ENCODE peak calls at places on chromosome 10, in ten cellular contexts. O is sigmoid colon; E is endodermal cell; D is naive thymus-derived CD8-positive, alpha-beta T cell; F is NCI-H187 treated with DMSO at 0.1 percent for 48 hours; S is H9; M is epithelial cell of prostate; P is nephron progenitor cell; C is astrocyte of the spinal cord; Y is omental fat pad. I is an unnamed sample.

GRCh38 chr10:89644691-89644966 is 413 bp downstream of the PANK1 start:
- DNase-seq in C (no peak), M (no peak), Y (no peak), F (no peak), D (no peak), S (no peak), O (no peak), E (no peak), P (no peak), I (no peak)

GRCh38 chr10:5364916-5365434 is at the start of gene UCN3:
- DNase-seq in D (no peak), S (no peak), P (no peak), M (no peak), Y (no peak), E (no peak), C (no peak), O (no peak), F (no peak), I (no peak)

GRCh38 chr10:32386623-32387022 is 39.7 kb upstream of the EPC1 start:
- DNase-seq in S (no peak), O (no peak), Y (no peak), M (no peak), D (no peak), F (no peak), C (no peak), E (no peak), P (no peak), I (no peak)

GRCh38 chr10:131773321-131773988 is 127.4 kb upstream of the PPP2R2D start:
- DNase-seq in O (peak), C (no peak), M (no peak), Y (no peak), P (no peak), D (no peak), S (peak), F (no peak), E (peak), I (no peak)

GRCh38 chr10:53140516-53140915 is 367.9 kb upstream of the MBL2 start:
- DNase-seq in C (peak), D (no peak), Y (no peak), O (no peak), F (no peak), S (no peak), E (no peak), P (no peak), M (peak), I (no peak)

GRCh38 chr10:3945026-3945425 is 160.0 kb upstream of the KLF6 start:
- DNase-seq in E (no peak), C (no peak), Y (no peak), M (no peak), O (no peak), S (no peak), F (no peak), P (no peak), D (no peak), I (no peak)

GRCh38 chr10:79451046-79451699 is 5.7 kb upstream of the ZCCHC24 start:
- DNase-seq in S (no peak), P (no peak), E (no peak), O (no peak), M (no peak), F (no peak), Y (no peak), D (no peak), C (no peak), I (no peak)

GRCh38 chr10:80501381-80501912 is 36.3 kb upstream of the SH2D4B start:
- DNase-seq in O (no peak), M (no peak), P (no peak), E (no peak), S (no peak), C (no peak), Y (no peak), F (no peak), D (no peak), I (no peak)

GRCh38 chr10:12018438-12019342 is 23.9 kb downstream of the UPF2 start:
- DNase-seq in D (no peak), O (no peak), P (no peak), Y (no peak), E (no peak), S (no peak), M (no peak), C (no peak), F (no peak), I (no peak)

GRCh38 chr10:65083222-65083621 is 1562.0 kb downstream of the REEP3 start:
- DNase-seq in M (no peak), C (no peak), O (no peak), Y (no peak), D (no peak), F (no peak), P (no peak), E (no peak), S (no peak), I (no peak)

GRCh38 chr10:71729023-71729649 is 9.6 kb upstream of the C10orf105 start:
- DNase-seq in C (no peak), F (no peak), E (no peak), P (peak), M (peak), Y (no peak), O (no peak), D (no peak), S (no peak), I (no peak)

GRCh38 chr10:77513783-77514331 is 123.8 kb downstream of the KCNMA1 start:
- DNase-seq in S (peak), F (peak), M (no peak), E (peak), Y (peak), D (no peak), P (peak), C (peak), O (peak), I (no peak)

GRCh38 chr10:69358148-69358795 is 58.4 kb downstream of the TACR2 start:
- DNase-seq in S (no peak), M (no peak), P (no peak), Y (no peak), D (no peak), C (no peak), E (no peak), F (no peak), O (no peak), I (no peak)

GRCh38 chr10:70433581-70434280 is 7.8 kb downstream of the NODAL start:
- DNase-seq in E (no peak), D (no peak), Y (no peak), F (no peak), P (no peak), S (no peak), M (no peak), C (no peak), O (peak), I (no peak)

GRCh38 chr10:23172429-23172828 is 19.7 kb upstream of the PTF1A start:
- DNase-seq in E (no peak), D (no peak), C (no peak), O (no peak), P (no peak), M (no peak), F (no peak), Y (no peak), S (no peak), I (no peak)

GRCh38 chr10:21655687-21656086 is 121.7 kb downstream of the MLLT10 start:
- DNase-seq in O (no peak), P (no peak), S (no peak), C (no peak), E (no peak), D (no peak), M (no peak), F (no peak), Y (no peak), I (no peak)

GRCh38 chr10:69211104-69211503 is 9.0 kb upstream of the HKDC1 start:
- DNase-seq in S (no peak), D (no peak), P (no peak), Y (no peak), F (no peak), M (no peak), E (no peak), O (no peak), C (no peak), I (no peak)

GRCh38 chr10:84665883-84666463 is 337.6 kb downstream of the CCSER2 start:
- DNase-seq in Y (no peak), P (peak), M (no peak), D (no peak), E (peak), O (no peak), F (no peak), C (no peak), S (peak), I (no peak)

GRCh38 chr10:96118604-96119450 is 11.3 kb upstream of the ZNF518A start:
- DNase-seq in M (no peak), Y (no peak), O (no peak), D (no peak), E (no peak), F (peak), C (no peak), S (no peak), P (no peak), I (no peak)

GRCh38 chr10:78727728-78728127 is 341.0 kb upstream of the ZMIZ1 start:
- DNase-seq in E (no peak), S (no peak), P (no peak), D (no peak), O (no peak), F (peak), Y (no peak), C (no peak), M (no peak), I (no peak)

GRCh38 chr10:7306147-7306546 is 104.7 kb downstream of the SFMBT2 start:
- DNase-seq in O (peak), M (no peak), D (no peak), F (no peak), C (no peak), S (no peak), Y (no peak), E (no peak), P (peak), I (no peak)

GRCh38 chr10:118781536-118781935 is 26.8 kb upstream of the CACUL1 start:
- DNase-seq in D (no peak), Y (no peak), O (no peak), F (no peak), S (no peak), C (no peak), M (no peak), E (no peak), P (no peak), I (no peak)

GRCh38 chr10:35016009-35016408 is 74.1 kb downstream of the CUL2 start:
- DNase-seq in P (no peak), S (no peak), F (no peak), O (no peak), C (no peak), M (no peak), E (no peak), D (no peak), Y (no peak), I (no peak)

GRCh38 chr10:48614481-48615383 is 9.9 kb upstream of the ARHGAP22 start:
- DNase-seq in O (no peak), S (no peak), D (no peak), M (no peak), E (peak), C (peak), F (no peak), Y (no peak), P (no peak), I (no peak)

GRCh38 chr10:36725581-36726520 is 399.5 kb upstream of the ANKRD30A start:
- DNase-seq in M (no peak), Y (no peak), O (no peak), P (peak), D (no peak), C (peak), S (peak), E (peak), F (no peak), I (no peak)